ENCODE peak calls at places on chromosomes 6 and 20, in five cellular contexts. One of them, this sample, is unnamed.

GRCh38 chr6:151690303-151690702 is 117.2 kb upstream of the ESR1 start:
- DNase-seq in endothelial cell: no peak
- DNase-seq in sigmoid colon: no peak
- DNase-seq in thyroid gland: no peak
- DNase-seq in coronary artery: no peak
- DNase-seq in this sample: no peak

GRCh38 chr20:32019156-32019510 is 8.9 kb downstream of the CCM2L start:
- DNase-seq in endothelial cell: peak; percentile 56
- DNase-seq in sigmoid colon: no peak
- DNase-seq in thyroid gland: no peak
- DNase-seq in coronary artery: no peak
- DNase-seq in this sample: no peak

GRCh38 chr20:44092551-44093248 is 94.3 kb downstream of the JPH2 start:
- DNase-seq in endothelial cell: peak; percentile 46
- DNase-seq in sigmoid colon: peak; percentile 32
- DNase-seq in thyroid gland: no peak
- DNase-seq in coronary artery: no peak
- DNase-seq in this sample: no peak

GRCh38 chr6:36594816-36595167 is 630 bp downstream of the SRSF3 start:
- DNase-seq in endothelial cell: no peak
- DNase-seq in sigmoid colon: peak; percentile 29
- DNase-seq in thyroid gland: no peak
- DNase-seq in coronary artery: peak; percentile 2
- DNase-seq in this sample: no peak

GRCh38 chr6:21665436-21666199 is 72.1 kb downstream of the SOX4 start:
- DNase-seq in endothelial cell: peak; percentile 22
- DNase-seq in sigmoid colon: no peak
- DNase-seq in thyroid gland: no peak
- DNase-seq in coronary artery: no peak
- DNase-seq in this sample: no peak

GRCh38 chr6:81105998-81106397 is 646.5 kb downstream of the TENT5A start:
- DNase-seq in endothelial cell: no peak
- DNase-seq in sigmoid colon: no peak
- DNase-seq in thyroid gland: no peak
- DNase-seq in coronary artery: no peak
- DNase-seq in this sample: no peak

GRCh38 chr6:113994934-113995342 is 24.0 kb upstream of the HDAC2 start:
- DNase-seq in endothelial cell: peak; percentile 66
- DNase-seq in sigmoid colon: no peak
- DNase-seq in thyroid gland: peak; percentile 13
- DNase-seq in coronary artery: no peak
- DNase-seq in this sample: no peak

GRCh38 chr6:46983007-46983411 is 59.1 kb downstream of the ADGRF1 start:
- DNase-seq in endothelial cell: no peak
- DNase-seq in sigmoid colon: no peak
- DNase-seq in thyroid gland: peak; percentile 69
- DNase-seq in coronary artery: no peak
- DNase-seq in this sample: no peak

GRCh38 chr6:66096679-66097078 is 389.7 kb upstream of the EYS start:
- DNase-seq in endothelial cell: no peak
- DNase-seq in sigmoid colon: no peak
- DNase-seq in thyroid gland: no peak
- DNase-seq in coronary artery: no peak
- DNase-seq in this sample: no peak

GRCh38 chr6:170470673-170471072 is 82.4 kb downstream of the PSMB1 start:
- DNase-seq in endothelial cell: no peak
- DNase-seq in sigmoid colon: no peak
- DNase-seq in thyroid gland: no peak
- DNase-seq in coronary artery: no peak
- DNase-seq in this sample: no peak

GRCh38 chr6:35293681-35294080 is 3.9 kb upstream of the DEF6 start:
- DNase-seq in endothelial cell: no peak
- DNase-seq in sigmoid colon: peak; percentile 48
- DNase-seq in thyroid gland: no peak
- DNase-seq in coronary artery: no peak
- DNase-seq in this sample: no peak

GRCh38 chr6:90284236-90284744 is 12.4 kb downstream of the BACH2 start:
- DNase-seq in endothelial cell: no peak
- DNase-seq in sigmoid colon: no peak
- DNase-seq in thyroid gland: no peak
- DNase-seq in coronary artery: no peak
- DNase-seq in this sample: peak; percentile 31

GRCh38 chr6:73079978-73080377 is 145.3 kb downstream of the KHDC1L start:
- DNase-seq in endothelial cell: no peak
- DNase-seq in sigmoid colon: no peak
- DNase-seq in thyroid gland: no peak
- DNase-seq in coronary artery: no peak
- DNase-seq in this sample: no peak

GRCh38 chr6:156773476-156773875 is 3.7 kb upstream of the ARID1B start:
- DNase-seq in endothelial cell: no peak
- DNase-seq in sigmoid colon: no peak
- DNase-seq in thyroid gland: no peak
- DNase-seq in coronary artery: no peak
- DNase-seq in this sample: no peak

GRCh38 chr20:6122873-6123649 is at the start of gene FERMT1:
- DNase-seq in endothelial cell: peak; percentile 51
- DNase-seq in sigmoid colon: peak; percentile 68
- DNase-seq in thyroid gland: peak; percentile 84
- DNase-seq in coronary artery: no peak
- DNase-seq in this sample: no peak

GRCh38 chr6:81384921-81385320 is 367.6 kb downstream of the TENT5A start:
- DNase-seq in endothelial cell: no peak
- DNase-seq in sigmoid colon: no peak
- DNase-seq in thyroid gland: no peak
- DNase-seq in coronary artery: no peak
- DNase-seq in this sample: no peak

GRCh38 chr6:40473026-40473425 is 114.1 kb downstream of the LRFN2 start:
- DNase-seq in endothelial cell: no peak
- DNase-seq in sigmoid colon: no peak
- DNase-seq in thyroid gland: no peak
- DNase-seq in coronary artery: no peak
- DNase-seq in this sample: no peak

GRCh38 chr20:34559311-34560140 is 1.0 kb downstream of the MAP1LC3A start:
- DNase-seq in endothelial cell: no peak
- DNase-seq in sigmoid colon: peak; percentile 77
- DNase-seq in thyroid gland: peak; percentile 20
- DNase-seq in coronary artery: no peak
- DNase-seq in this sample: no peak

GRCh38 chr6:55980627-55981211 is 105.3 kb upstream of the BMP5 start:
- DNase-seq in endothelial cell: peak; percentile 47
- DNase-seq in sigmoid colon: no peak
- DNase-seq in thyroid gland: no peak
- DNase-seq in coronary artery: no peak
- DNase-seq in this sample: no peak

GRCh38 chr6:111666812-111667211 is 61.1 kb upstream of the TRAF3IP2 start:
- DNase-seq in endothelial cell: no peak
- DNase-seq in sigmoid colon: no peak
- DNase-seq in thyroid gland: no peak
- DNase-seq in coronary artery: no peak
- DNase-seq in this sample: no peak

GRCh38 chr20:667351-668034 is 8.1 kb downstream of the SCRT2 start:
- DNase-seq in endothelial cell: peak; percentile 78
- DNase-seq in sigmoid colon: no peak
- DNase-seq in thyroid gland: peak; percentile 41
- DNase-seq in coronary artery: no peak
- DNase-seq in this sample: peak; percentile 65

GRCh38 chr6:82681119-82681714 is 317.6 kb downstream of the TPBG start:
- DNase-seq in endothelial cell: no peak
- DNase-seq in sigmoid colon: no peak
- DNase-seq in thyroid gland: no peak
- DNase-seq in coronary artery: no peak
- DNase-seq in this sample: no peak

GRCh38 chr20:3902041-3902440 is 12.9 kb downstream of the PANK2 start:
- DNase-seq in endothelial cell: no peak
- DNase-seq in sigmoid colon: no peak
- DNase-seq in thyroid gland: no peak
- DNase-seq in coronary artery: no peak
- DNase-seq in this sample: no peak

GRCh38 chr6:169723991-169724553 is at the start of gene PHF10:
- DNase-seq in endothelial cell: peak; percentile 44
- DNase-seq in sigmoid colon: no peak
- DNase-seq in thyroid gland: peak; percentile 34
- DNase-seq in coronary artery: peak; percentile 73
- DNase-seq in this sample: peak; percentile 43

GRCh38 chr6:89432875-89433636 is at the start of gene ANKRD6:
- DNase-seq in endothelial cell: peak; percentile 95
- DNase-seq in sigmoid colon: peak; percentile 83
- DNase-seq in thyroid gland: peak; percentile 82
- DNase-seq in coronary artery: peak; percentile 81
- DNase-seq in this sample: peak; percentile 87

GRCh38 chr20:43388267-43389081 is 69.2 kb upstream of the SRSF6 start:
- DNase-seq in endothelial cell: no peak
- DNase-seq in sigmoid colon: peak; percentile 77
- DNase-seq in thyroid gland: no peak
- DNase-seq in coronary artery: no peak
- DNase-seq in this sample: no peak

GRCh38 chr6:2970753-2971419 is 481 bp downstream of the SERPINB6 start:
- DNase-seq in endothelial cell: peak; percentile 42
- DNase-seq in sigmoid colon: peak; percentile 89
- DNase-seq in thyroid gland: peak; percentile 83
- DNase-seq in coronary artery: peak; percentile 87
- DNase-seq in this sample: peak; percentile 52

GRCh38 chr20:62539646-62540045 is 63.9 kb upstream of the GATA5 start:
- DNase-seq in endothelial cell: no peak
- DNase-seq in sigmoid colon: peak; percentile 84
- DNase-seq in thyroid gland: no peak
- DNase-seq in coronary artery: no peak
- DNase-seq in this sample: no peak

GRCh38 chr20:62539208-62539607 is 63.4 kb upstream of the GATA5 start:
- DNase-seq in endothelial cell: no peak
- DNase-seq in sigmoid colon: peak; percentile 82
- DNase-seq in thyroid gland: no peak
- DNase-seq in coronary artery: no peak
- DNase-seq in this sample: no peak

GRCh38 chr20:62537649-62538292 is 62.0 kb upstream of the GATA5 start:
- DNase-seq in endothelial cell: no peak
- DNase-seq in sigmoid colon: no peak
- DNase-seq in thyroid gland: no peak
- DNase-seq in coronary artery: no peak
- DNase-seq in this sample: no peak

GRCh38 chr20:62542862-62543261 is 67.1 kb upstream of the GATA5 start:
- DNase-seq in endothelial cell: no peak
- DNase-seq in sigmoid colon: no peak
- DNase-seq in thyroid gland: no peak
- DNase-seq in coronary artery: no peak
- DNase-seq in this sample: no peak

DNA sequence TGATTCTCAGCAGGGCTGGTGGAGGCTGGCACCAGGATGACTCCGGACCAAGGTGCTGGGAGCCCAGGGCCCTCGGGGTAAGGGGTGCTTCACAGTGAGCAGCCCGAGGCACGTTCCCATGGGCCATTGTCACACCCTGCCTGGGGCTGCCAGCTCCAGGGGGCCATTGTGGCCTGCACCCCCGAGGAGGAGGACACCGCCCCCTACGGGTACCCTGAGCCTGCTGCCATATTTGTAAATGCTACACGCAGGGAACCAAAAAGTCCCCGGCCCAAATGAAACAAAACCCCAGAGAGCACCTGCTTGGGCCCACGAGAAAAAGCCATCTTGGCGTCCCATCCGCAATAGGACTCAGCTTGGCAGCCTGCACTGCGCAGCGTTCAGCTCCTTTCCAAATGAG is 64.7 kb upstream of the GATA5 start:
- DNase-seq in endothelial cell: no peak
- DNase-seq in sigmoid colon: no peak
- DNase-seq in thyroid gland: no peak
- DNase-seq in coronary artery: no peak
- DNase-seq in this sample: no peak
- TF ChIP-seq CTCF in endothelial cell: peak; percentile 17
- TF ChIP-seq CTCF in sigmoid colon: no peak
- TF ChIP-seq CTCF in thyroid gland: no peak
- TF ChIP-seq CTCF in coronary artery: no peak
- TF ChIP-seq CTCF in this sample: no peak

GRCh38 chr20:46939031-46939430 is 44.4 kb downstream of the EYA2 start:
- DNase-seq in endothelial cell: no peak
- DNase-seq in sigmoid colon: no peak
- DNase-seq in thyroid gland: no peak
- DNase-seq in coronary artery: no peak
- DNase-seq in this sample: no peak
- TF ChIP-seq CTCF in endothelial cell: peak; percentile 42
- TF ChIP-seq CTCF in sigmoid colon: no peak
- TF ChIP-seq CTCF in thyroid gland: no peak
- TF ChIP-seq CTCF in coronary artery: no peak
- TF ChIP-seq CTCF in this sample: no peak

DNA sequence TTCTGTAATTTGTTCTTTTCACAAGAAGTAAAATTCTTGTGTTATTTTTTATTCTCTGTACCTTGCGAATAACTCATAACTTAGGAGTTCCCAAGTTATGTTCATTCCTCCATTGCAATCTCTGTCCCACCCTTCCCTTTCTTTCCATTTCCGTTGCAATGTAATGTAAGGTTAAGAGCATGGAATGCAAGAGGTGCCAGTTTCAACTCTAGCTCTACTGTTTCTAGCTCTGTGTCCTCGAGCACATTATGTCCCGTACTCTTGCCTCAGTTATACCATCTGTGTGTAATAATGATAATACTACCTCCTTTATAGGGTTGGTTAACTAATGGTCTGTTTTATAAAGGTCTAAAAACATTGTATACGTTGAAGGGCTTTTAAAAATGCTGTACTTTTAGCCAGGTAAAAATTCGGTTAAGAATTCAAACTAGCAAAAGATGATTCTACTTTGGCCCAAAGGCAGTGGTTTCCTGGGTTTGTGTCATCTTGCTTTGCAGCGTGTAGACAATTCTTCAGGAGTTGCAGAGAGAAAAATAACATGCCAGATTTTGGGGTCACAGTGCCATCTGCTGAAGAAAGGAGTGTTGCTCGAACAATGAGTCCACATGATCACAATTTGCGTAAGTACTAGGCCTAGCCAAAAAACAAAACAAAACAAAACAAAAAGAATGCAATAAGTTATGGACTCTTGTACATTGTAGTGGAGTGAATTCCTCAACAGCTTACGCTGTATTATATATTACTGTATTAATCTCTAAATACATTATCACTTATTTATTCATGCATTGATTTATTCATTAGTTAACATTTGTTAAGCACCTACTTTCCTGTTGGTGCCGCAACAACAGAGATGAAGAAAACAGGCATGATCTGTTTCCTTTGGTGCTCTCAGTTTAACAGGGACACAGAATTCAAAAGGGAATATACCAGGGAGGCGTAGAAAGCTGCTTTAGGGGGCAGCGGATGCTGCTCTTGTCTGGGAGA is 10.0 kb upstream of the PFDN4 start:
- DNase-seq in endothelial cell: no peak
- DNase-seq in sigmoid colon: no peak
- DNase-seq in thyroid gland: peak; percentile 35
- DNase-seq in coronary artery: no peak
- DNase-seq in this sample: no peak
- TF ChIP-seq CTCF in endothelial cell: no peak
- TF ChIP-seq CTCF in sigmoid colon: no peak
- TF ChIP-seq CTCF in thyroid gland: no peak
- TF ChIP-seq CTCF in coronary artery: no peak
- TF ChIP-seq CTCF in this sample: no peak

GRCh38 chr6:97586344-97586743 is 303.3 kb upstream of the MMS22L start:
- DNase-seq in endothelial cell: peak; percentile 8
- DNase-seq in sigmoid colon: no peak
- DNase-seq in thyroid gland: no peak
- DNase-seq in coronary artery: no peak
- DNase-seq in this sample: no peak
- TF ChIP-seq CTCF in endothelial cell: peak; percentile 9
- TF ChIP-seq CTCF in sigmoid colon: no peak
- TF ChIP-seq CTCF in thyroid gland: no peak
- TF ChIP-seq CTCF in coronary artery: no peak
- TF ChIP-seq CTCF in this sample: no peak

This sample was measured in natural killer cell.